ENCODE peak calls at places on chromosomes 5 and 9, in seven cellular contexts. K is NCI-H1436; D is stimulated activated CD8-positive, alpha-beta memory T cell treated with anti-CD3 and anti-CD28 coated beads, Interleukin-2, amount 100 ng/mL, for 1 hour; X is hypothalamus; B is EH; R is sigmoid colon; V is fibroblast of lung. U is an unnamed sample.

GRCh38 chr9:136525841-136526499 is 19.9 kb downstream of the NOTCH1 start:
- DNase-seq in X (peak; percentile 89), V (no peak), K (no peak), R (peak; percentile 88), D (no peak), B (no peak), U (no peak)

GRCh38 chr9:69469136-69469535 is 144.1 kb downstream of the ENTREP1 start:
- DNase-seq in D (no peak), B (no peak), R (no peak), V (no peak), X (no peak), K (peak; percentile 28), U (no peak)

GRCh38 chr9:127698985-127699670 is 7.7 kb upstream of the CFAP157 start:
- DNase-seq in R (peak; percentile 99), X (peak; percentile 87), V (peak; percentile 97), B (peak; percentile 97), D (peak; percentile 74), K (no peak), U (peak; percentile 94)

GRCh38 chr5:65172486-65173129 is 309.1 kb downstream of the ADAMTS6 start:
- DNase-seq in K (no peak), B (peak; percentile 71), X (no peak), V (peak; percentile 99), D (no peak), R (no peak), U (no peak)

GRCh38 chr5:172303090-172303995 is 19.8 kb upstream of the UBTD2 start:
- DNase-seq in R (no peak), K (no peak), B (peak; percentile 22), X (no peak), V (peak; percentile 21), D (no peak), U (no peak)

GRCh38 chr9:78958887-78959286 is 612.9 kb upstream of the TLE4 start:
- DNase-seq in X (no peak), V (no peak), K (no peak), B (no peak), D (no peak), R (no peak), U (no peak)

GRCh38 chr5:2005101-2006041 is 122.6 kb upstream of the IRX4 start:
- DNase-seq in B (no peak), X (no peak), R (no peak), D (no peak), K (no peak), V (no peak), U (no peak)

GRCh38 chr5:167802755-167803431 is 488.6 kb upstream of the WWC1 start:
- DNase-seq in R (no peak), D (no peak), V (peak; percentile 69), X (no peak), K (no peak), B (peak; percentile 51), U (no peak)

GRCh38 chr5:177338251-177339106 is 13.0 kb downstream of the LMAN2 start:
- DNase-seq in R (no peak), B (no peak), X (no peak), K (no peak), D (no peak), V (no peak), U (no peak)

GRCh38 chr5:113243349-113243664 is 191.5 kb downstream of the TSSK1B start:
- DNase-seq in D (no peak), R (no peak), K (no peak), B (no peak), X (no peak), V (no peak), U (no peak)

GRCh38 chr5:83518676-83519075 is 47.1 kb downstream of the VCAN start:
- DNase-seq in X (no peak), B (no peak), K (no peak), D (no peak), R (no peak), V (no peak), U (no peak)

GRCh38 chr5:124544366-124545055 is 201.9 kb downstream of the ZNF608 start:
- DNase-seq in X (no peak), R (no peak), B (no peak), D (no peak), K (no peak), V (peak; percentile 54), U (peak; percentile 24)

GRCh38 chr9:98226968-98227367 is 28.5 kb downstream of the TBC1D2 start:
- DNase-seq in D (no peak), R (no peak), V (no peak), X (no peak), B (no peak), K (no peak), U (peak; percentile 46)

GRCh38 chr9:3682186-3682585 is 156.4 kb upstream of the RFX3 start:
- DNase-seq in K (no peak), R (no peak), D (no peak), V (no peak), X (no peak), B (peak; percentile 1), U (no peak)

GRCh38 chr5:151212361-151212899 is 11.5 kb downstream of the CCDC69 start:
- DNase-seq in K (no peak), R (no peak), B (no peak), D (no peak), X (no peak), V (no peak), U (no peak)

GRCh38 chr9:3478549-3478953 is 47.2 kb downstream of the RFX3 start:
- DNase-seq in B (peak; percentile 67), K (no peak), V (peak; percentile 37), X (no peak), D (no peak), R (no peak), U (peak; percentile 31)

GRCh38 chr5:174571662-174572397 is 152.6 kb upstream of the MSX2 start:
- DNase-seq in X (no peak), R (peak; percentile 81), V (peak; percentile 96), K (no peak), B (peak; percentile 96), D (no peak), U (peak; percentile 96)

GRCh38 chr9:132249123-132249522 is 87.3 kb downstream of the NTNG2 start:
- DNase-seq in X (no peak), B (no peak), R (peak; percentile 44), K (no peak), D (no peak), V (no peak), U (no peak)

GRCh38 chr5:78569441-78569840 is 79.1 kb downstream of the LHFPL2 start:
- DNase-seq in K (peak; percentile 29), R (peak; percentile 87), D (no peak), X (no peak), V (peak; percentile 86), B (peak; percentile 57), U (peak; percentile 54)